ENCODE peak calls at places on chromosomes 3 and 15, in ten cellular contexts. H is activated T-cell treated with anti-CD3 and anti-CD28 coated beads, Interleukin-2, amount 50 U/mL, for 72 hours; Q is GM19239; T is activated T-helper 1 cell treated with Interleukin-2 at 50 U/mL for 16 hours; J is OCI-LY7; F is heart left ventricle; L is hypothalamus; P is CD8-positive, alpha-beta memory T cell; Z is AG20443; V is M059J. O is an unnamed sample.

GRCh38 chr3:10432156-10432845 is 73.1 kb downstream of the ATP2B2 start:
- DNase-seq in T (no peak), Q (no peak), V (peak), F (no peak), H (no peak), L (no peak), J (no peak), P (no peak), Z (no peak), O (no peak)

GRCh38 chr3:152322756-152323155 is 54.0 kb downstream of the MBNL1 start:
- DNase-seq in J (peak), Z (no peak), T (no peak), F (no peak), V (no peak), Q (no peak), L (no peak), H (no peak), P (peak), O (no peak)

GRCh38 chr3:10253731-10254130 is 5.5 kb downstream of the TATDN2 start:
- DNase-seq in J (no peak), L (no peak), Q (no peak), H (no peak), T (no peak), P (no peak), F (no peak), V (no peak), Z (no peak), O (no peak)

GRCh38 chr3:134652886-134653630 is 2.2 kb upstream of the KY start:
- DNase-seq in F (no peak), Z (no peak), P (no peak), L (no peak), V (no peak), H (no peak), J (no peak), T (no peak), Q (no peak), O (no peak)

GRCh38 chr15:77839431-77839830 is 206.7 kb upstream of the LINGO1 start:
- DNase-seq in P (no peak), J (no peak), Z (no peak), T (no peak), V (no peak), F (no peak), Q (no peak), H (no peak), L (no peak), O (no peak)

GRCh38 chr3:76566211-76566534 is 473.7 kb upstream of the ROBO2 start:
- DNase-seq in Q (no peak), J (no peak), T (no peak), Z (no peak), P (no peak), V (no peak), L (no peak), F (no peak), H (no peak), O (no peak)

GRCh38 chr15:38002883-38003477 is 68.5 kb downstream of the TMCO5A start:
- DNase-seq in H (peak), Z (peak), L (peak), F (peak), Q (no peak), V (peak), P (no peak), J (peak), T (no peak), O (peak)

GRCh38 chr3:117035785-117036184 is 326.2 kb downstream of the TUSC7 start:
- DNase-seq in J (no peak), Z (no peak), Q (no peak), P (no peak), H (no peak), F (no peak), L (no peak), T (no peak), V (peak), O (no peak)

GRCh38 chr3:182364323-182364722 is 429.0 kb upstream of the ATP11B start:
- DNase-seq in T (no peak), P (no peak), J (no peak), V (peak), Q (no peak), L (peak), F (no peak), H (no peak), Z (no peak), O (no peak)

GRCh38 chr15:39140060-39140604 is 440.7 kb upstream of the THBS1 start:
- DNase-seq in T (no peak), H (peak), J (no peak), Q (no peak), L (no peak), P (no peak), V (peak), Z (peak), F (no peak), O (no peak)

GRCh38 chr3:45084820-45085816 is 59.0 kb downstream of the CLEC3B start:
- DNase-seq in J (no peak), L (no peak), V (peak), Z (peak), P (no peak), H (no peak), Q (no peak), T (no peak), F (no peak), O (no peak)

GRCh38 chr3:55453871-55454496 is 33.1 kb downstream of the WNT5A start:
- DNase-seq in L (no peak), Q (no peak), Z (no peak), F (no peak), V (no peak), J (no peak), P (no peak), H (no peak), T (no peak), O (no peak)

GRCh38 chr3:113405180-113405579 is 36.1 kb downstream of the CFAP44 start:
- DNase-seq in L (no peak), H (no peak), Q (no peak), V (peak), T (no peak), P (no peak), J (no peak), F (no peak), Z (peak), O (no peak)

GRCh38 chr15:68999091-68999490 is 15.4 kb upstream of the NOX5 start:
- DNase-seq in F (no peak), J (no peak), L (no peak), Z (no peak), H (no peak), P (no peak), Q (no peak), V (no peak), T (no peak), O (no peak)

GRCh38 chr15:34999906-35000305 is 11.8 kb upstream of the ZNF770 start:
- DNase-seq in Z (no peak), L (no peak), F (no peak), V (peak), T (no peak), Q (no peak), J (no peak), H (no peak), P (no peak), O (no peak)